ENCODE peak calls at places on chromosomes 5 and 9, in four cellular contexts. G, B, Q and F are unnamed samples.

GRCh38 chr9:110583237-110583636 is 3.7 kb upstream of the SVEP1 start:
- DNase-seq in G (no peak), B (no peak), Q (no peak), F (no peak)

GRCh38 chr9:104879555-104880318 is 48.2 kb downstream of the ABCA1 start:
- DNase-seq in Q (no peak), G (no peak), B (no peak), F (no peak)

GRCh38 chr9:99259231-99259918 is 37.3 kb downstream of the SEC61B start:
- DNase-seq in B (no peak), Q (peak; percentile 42), G (peak; percentile 81), F (peak; percentile 14)

GRCh38 chr9:114236391-114237138 is 81.2 kb downstream of the COL27A1 start:
- DNase-seq in G (no peak), Q (no peak), B (no peak), F (no peak)

GRCh38 chr5:181197326-181197951 is 7.6 kb downstream of the TRIM7 start:
- DNase-seq in G (no peak), Q (no peak), B (no peak), F (no peak)

GRCh38 chr9:71270554-71270953 is 149.1 kb upstream of the TRPM3 start:
- DNase-seq in B (no peak), Q (no peak), G (no peak), F (no peak)

GRCh38 chr5:19555436-19555835 is 432.6 kb downstream of the CDH18 start:
- DNase-seq in Q (no peak), B (no peak), G (no peak), F (no peak)

GRCh38 chr5:79456890-79457583 is 56.9 kb downstream of the HOMER1 start:
- DNase-seq in G (no peak), Q (no peak), B (no peak), F (no peak)

GRCh38 chr5:77420940-77421339 is 71.2 kb downstream of the WDR41 start:
- DNase-seq in B (no peak), Q (no peak), G (no peak), F (no peak)

GRCh38 chr9:126338945-126339344 is 12.3 kb downstream of the MVB12B start:
- DNase-seq in Q (no peak), B (no peak), G (no peak), F (no peak)

GRCh38 chr5:1633605-1634336 is 110.0 kb upstream of the LPCAT1 start:
- DNase-seq in Q (peak; percentile 89), G (no peak), B (peak; percentile 49), F (peak; percentile 26)

GRCh38 chr5:65933295-65933694 is 6.9 kb downstream of the ERBIN start:
- DNase-seq in B (no peak), Q (no peak), G (no peak), F (no peak)

GRCh38 chr9:70600479-70600878 is 186.0 kb upstream of the KLF9 start:
- DNase-seq in G (no peak), B (no peak), Q (no peak), F (no peak)

GRCh38 chr5:75566710-75567309 is 44.4 kb upstream of the ANKDD1B start:
- DNase-seq in B (peak; percentile 2), Q (peak; percentile 56), G (no peak), F (no peak)

GRCh38 chr5:177472460-177473441 is 683 bp downstream of the DBN1 start:
- DNase-seq in G (no peak), B (no peak), Q (peak; percentile 88), F (no peak)

GRCh38 chr5:128645582-128645981 is 107.5 kb upstream of the FBN2 start:
- DNase-seq in Q (no peak), G (no peak), B (no peak), F (no peak)

GRCh38 chr5:107713228-107713627 is 42.5 kb upstream of the EFNA5 start:
- DNase-seq in B (no peak), G (no peak), Q (no peak), F (no peak)

GRCh38 chr9:82031538-82032280 is 43.1 kb downstream of the SPATA31D1 start:
- DNase-seq in Q (no peak), G (no peak), B (no peak), F (no peak)

GRCh38 chr9:136619742-136620440 is 42.8 kb upstream of the EGFL7 start:
- DNase-seq in Q (no peak), B (no peak), G (no peak), F (no peak)

GRCh38 chr5:72815580-72816296 is 723 bp upstream of the TNPO1 start:
- DNase-seq in G (no peak), B (peak; percentile 15), Q (no peak), F (no peak)

GRCh38 chr5:149636191-149636860 is 55.0 kb downstream of the ARHGEF37 start:
- DNase-seq in Q (no peak), B (no peak), G (no peak), F (no peak)

GRCh38 chr9:78424299-78424698 is 127.4 kb downstream of the PSAT1 start:
- DNase-seq in B (no peak), Q (no peak), G (no peak), F (no peak)

GRCh38 chr5:42718591-42718990 is 38.0 kb upstream of the CCDC152 start:
- DNase-seq in G (no peak), B (no peak), Q (peak; percentile 3), F (no peak)

GRCh38 chr5:16894236-16895057 is 41.6 kb downstream of the MYO10 start:
- DNase-seq in B (no peak), G (no peak), Q (no peak), F (no peak)

GRCh38 chr9:22079873-22080341 is 70.8 kb upstream of the CDKN2B start:
- DNase-seq in G (no peak), Q (peak; percentile 32), B (peak; percentile 2), F (no peak)

GRCh38 chr9:83706703-83707517 is 848 bp downstream of the UBQLN1 start:
- DNase-seq in G (peak; percentile 74), B (peak; percentile 42), Q (peak; percentile 76), F (peak; percentile 44)

GRCh38 chr9:18379073-18379811 is 94.7 kb upstream of the ADAMTSL1 start:
- DNase-seq in G (no peak), Q (no peak), B (no peak), F (no peak)

GRCh38 chr5:86999951-87000350 is 267.7 kb upstream of the RASA1 start:
- DNase-seq in Q (no peak), G (no peak), B (no peak), F (no peak)